ENCODE peak calls at places on chromosomes 4 and X, in six cellular contexts. One of them, this sample, is unnamed.

GRCh38 chr4:13543648-13544555 is at the start of gene NKX3-2:
- DNase-seq in PC-3: peak
- DNase-seq in astrocyte of the spinal cord: no peak
- DNase-seq in endodermal cell: peak
- DNase-seq in HL-60: no peak
- DNase-seq in left lung: no peak
- DNase-seq in this sample: no peak

GRCh38 chr4:108396900-108397299 is 223.5 kb upstream of the RPL34 start:
- DNase-seq in PC-3: no peak
- DNase-seq in astrocyte of the spinal cord: no peak
- DNase-seq in endodermal cell: no peak
- DNase-seq in HL-60: no peak
- DNase-seq in left lung: no peak
- DNase-seq in this sample: no peak

GRCh38 chrX:130173190-130173895 is 1.6 kb downstream of the RAB33A start:
- DNase-seq in PC-3: peak
- DNase-seq in astrocyte of the spinal cord: peak
- DNase-seq in endodermal cell: no peak
- DNase-seq in HL-60: peak
- DNase-seq in left lung: peak
- DNase-seq in this sample: no peak

GRCh38 chr4:25908491-25908901 is 5.5 kb upstream of the SMIM20 start:
- DNase-seq in PC-3: peak
- DNase-seq in astrocyte of the spinal cord: peak
- DNase-seq in endodermal cell: no peak
- DNase-seq in HL-60: no peak
- DNase-seq in left lung: no peak
- DNase-seq in this sample: peak

GRCh38 chrX:149570668-149571067 is 16.6 kb downstream of the MAGEA9B start:
- DNase-seq in PC-3: peak
- DNase-seq in astrocyte of the spinal cord: peak
- DNase-seq in endodermal cell: peak
- DNase-seq in HL-60: no peak
- DNase-seq in left lung: no peak
- DNase-seq in this sample: no peak

GRCh38 chr4:99947190-99947578 is 766 bp upstream of the DNAJB14 start:
- DNase-seq in PC-3: no peak
- DNase-seq in astrocyte of the spinal cord: no peak
- DNase-seq in endodermal cell: no peak
- DNase-seq in HL-60: peak
- DNase-seq in left lung: no peak
- DNase-seq in this sample: no peak

GRCh38 chr4:18020671-18021469 is 685 bp downstream of the LCORL start:
- DNase-seq in PC-3: peak
- DNase-seq in astrocyte of the spinal cord: peak
- DNase-seq in endodermal cell: peak
- DNase-seq in HL-60: peak
- DNase-seq in left lung: peak
- DNase-seq in this sample: peak

GRCh38 chr4:48194986-48195773 is 61.1 kb upstream of the TXK start:
- DNase-seq in PC-3: no peak
- DNase-seq in astrocyte of the spinal cord: peak
- DNase-seq in endodermal cell: no peak
- DNase-seq in HL-60: peak
- DNase-seq in left lung: no peak
- DNase-seq in this sample: no peak

GRCh38 chr4:2745981-2746806 is 9.9 kb downstream of the TNIP2 start:
- DNase-seq in PC-3: peak
- DNase-seq in astrocyte of the spinal cord: peak
- DNase-seq in endodermal cell: no peak
- DNase-seq in HL-60: peak
- DNase-seq in left lung: peak
- DNase-seq in this sample: peak

GRCh38 chrX:87968118-87968517 is 450.5 kb downstream of the KLHL4 start:
- DNase-seq in PC-3: no peak
- DNase-seq in astrocyte of the spinal cord: no peak
- DNase-seq in endodermal cell: no peak
- DNase-seq in HL-60: no peak
- DNase-seq in left lung: no peak
- DNase-seq in this sample: no peak

GRCh38 chr4:18480928-18481327 is 459.4 kb upstream of the LCORL start:
- DNase-seq in PC-3: no peak
- DNase-seq in astrocyte of the spinal cord: no peak
- DNase-seq in endodermal cell: no peak
- DNase-seq in HL-60: no peak
- DNase-seq in left lung: no peak
- DNase-seq in this sample: no peak

GRCh38 chr4:78654809-78655208 is 103.2 kb downstream of the ANXA3 start:
- DNase-seq in PC-3: no peak
- DNase-seq in astrocyte of the spinal cord: no peak
- DNase-seq in endodermal cell: no peak
- DNase-seq in HL-60: no peak
- DNase-seq in left lung: no peak
- DNase-seq in this sample: no peak

GRCh38 chrX:41723821-41724220 is at the start of gene GPR82:
- DNase-seq in PC-3: no peak
- DNase-seq in astrocyte of the spinal cord: no peak
- DNase-seq in endodermal cell: no peak
- DNase-seq in HL-60: no peak
- DNase-seq in left lung: no peak
- DNase-seq in this sample: no peak

GRCh38 chrX:50721771-50722521 is 92.0 kb downstream of the SHROOM4 start:
- DNase-seq in PC-3: no peak
- DNase-seq in astrocyte of the spinal cord: no peak
- DNase-seq in endodermal cell: peak
- DNase-seq in HL-60: no peak
- DNase-seq in left lung: no peak
- DNase-seq in this sample: no peak

GRCh38 chrX:101415180-101416130 is 7.4 kb downstream of the HNRNPH2 start:
- DNase-seq in PC-3: peak
- DNase-seq in astrocyte of the spinal cord: peak
- DNase-seq in endodermal cell: peak
- DNase-seq in HL-60: no peak
- DNase-seq in left lung: no peak
- DNase-seq in this sample: peak

GRCh38 chr4:183342541-183343533 is 20.6 kb upstream of the CLDN24 start:
- DNase-seq in PC-3: no peak
- DNase-seq in astrocyte of the spinal cord: no peak
- DNase-seq in endodermal cell: no peak
- DNase-seq in HL-60: no peak
- DNase-seq in left lung: no peak
- DNase-seq in this sample: no peak

GRCh38 chrX:129793604-129794191 is 13.9 kb downstream of the SASH3 start:
- DNase-seq in PC-3: no peak
- DNase-seq in astrocyte of the spinal cord: no peak
- DNase-seq in endodermal cell: no peak
- DNase-seq in HL-60: no peak
- DNase-seq in left lung: no peak
- DNase-seq in this sample: no peak

GRCh38 chr4:38314663-38315062 is 349.3 kb upstream of the KLF3 start:
- DNase-seq in PC-3: peak
- DNase-seq in astrocyte of the spinal cord: no peak
- DNase-seq in endodermal cell: no peak
- DNase-seq in HL-60: no peak
- DNase-seq in left lung: no peak
- DNase-seq in this sample: no peak

GRCh38 chrX:149830192-149830873 is 48.6 kb downstream of the MAGEA9 start:
- DNase-seq in PC-3: no peak
- DNase-seq in astrocyte of the spinal cord: peak
- DNase-seq in endodermal cell: peak
- DNase-seq in HL-60: no peak
- DNase-seq in left lung: no peak
- DNase-seq in this sample: no peak

GRCh38 chr4:15882675-15883086 is 55.9 kb downstream of the FGFBP1 start:
- DNase-seq in PC-3: peak
- DNase-seq in astrocyte of the spinal cord: peak
- DNase-seq in endodermal cell: peak
- DNase-seq in HL-60: peak
- DNase-seq in left lung: peak
- DNase-seq in this sample: peak

GRCh38 chr4:763191-763810 is 57.7 kb downstream of the PCGF3 start:
- DNase-seq in PC-3: no peak
- DNase-seq in astrocyte of the spinal cord: no peak
- DNase-seq in endodermal cell: no peak
- DNase-seq in HL-60: no peak
- DNase-seq in left lung: no peak
- DNase-seq in this sample: no peak

DNA sequence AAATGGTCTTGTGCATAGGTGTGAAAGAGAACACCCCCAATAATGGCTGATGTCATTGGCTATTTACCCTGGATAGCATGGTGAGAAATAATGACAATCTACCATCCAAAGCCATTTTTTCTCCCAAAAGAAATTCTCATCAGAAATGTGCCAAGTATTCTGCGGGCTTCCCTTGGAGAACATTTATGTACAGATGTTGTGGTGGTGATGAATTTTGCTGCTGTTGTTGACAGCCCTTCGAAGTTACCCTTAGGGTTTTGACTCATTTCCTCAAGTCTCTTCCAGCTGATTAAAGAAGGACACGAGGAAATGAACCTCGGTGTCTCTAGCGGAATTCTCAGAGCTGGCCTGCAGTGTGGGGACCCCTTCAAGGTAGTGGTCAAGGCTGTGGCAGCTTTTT is 3.4 kb downstream of the KIT start:
- DNase-seq in PC-3: peak
- DNase-seq in astrocyte of the spinal cord: peak
- DNase-seq in endodermal cell: no peak
- DNase-seq in HL-60: no peak
- DNase-seq in left lung: no peak
- DNase-seq in this sample: no peak
- H3K4me3 ChIP-seq in PC-3: no peak
- H3K4me3 ChIP-seq in astrocyte of the spinal cord: no peak
- H3K4me3 ChIP-seq in endodermal cell: peak
- H3K4me3 ChIP-seq in HL-60: no peak
- H3K4me3 ChIP-seq in left lung: no peak
- H3K4me3 ChIP-seq in this sample: no peak

GRCh38 chr4:140163029-140163810 is 9.2 kb upstream of the MAML3 start:
- DNase-seq in PC-3: no peak
- DNase-seq in astrocyte of the spinal cord: peak
- DNase-seq in endodermal cell: no peak
- DNase-seq in HL-60: no peak
- DNase-seq in left lung: no peak
- DNase-seq in this sample: no peak
- H3K4me3 ChIP-seq in PC-3: no peak
- H3K4me3 ChIP-seq in astrocyte of the spinal cord: no peak
- H3K4me3 ChIP-seq in endodermal cell: no peak
- H3K4me3 ChIP-seq in HL-60: no peak
- H3K4me3 ChIP-seq in left lung: no peak
- H3K4me3 ChIP-seq in this sample: no peak

GRCh38 chr4:23932186-23932585 is 42.3 kb upstream of the PPARGC1A start:
- DNase-seq in PC-3: no peak
- DNase-seq in astrocyte of the spinal cord: no peak
- DNase-seq in endodermal cell: no peak
- DNase-seq in HL-60: no peak
- DNase-seq in left lung: no peak
- DNase-seq in this sample: no peak

GRCh38 chr4:23932935-23933334 is 43.1 kb upstream of the PPARGC1A start:
- DNase-seq in PC-3: no peak
- DNase-seq in astrocyte of the spinal cord: peak
- DNase-seq in endodermal cell: peak
- DNase-seq in HL-60: no peak
- DNase-seq in left lung: no peak
- DNase-seq in this sample: no peak

GRCh38 chr4:23929248-23929647 is 39.4 kb upstream of the PPARGC1A start:
- DNase-seq in PC-3: no peak
- DNase-seq in astrocyte of the spinal cord: peak
- DNase-seq in endodermal cell: no peak
- DNase-seq in HL-60: no peak
- DNase-seq in left lung: no peak
- DNase-seq in this sample: no peak

GRCh38 chr4:23930750-23931488 is 41.1 kb upstream of the PPARGC1A start:
- DNase-seq in PC-3: no peak
- DNase-seq in astrocyte of the spinal cord: no peak
- DNase-seq in endodermal cell: peak
- DNase-seq in HL-60: no peak
- DNase-seq in left lung: peak
- DNase-seq in this sample: peak

DNA sequence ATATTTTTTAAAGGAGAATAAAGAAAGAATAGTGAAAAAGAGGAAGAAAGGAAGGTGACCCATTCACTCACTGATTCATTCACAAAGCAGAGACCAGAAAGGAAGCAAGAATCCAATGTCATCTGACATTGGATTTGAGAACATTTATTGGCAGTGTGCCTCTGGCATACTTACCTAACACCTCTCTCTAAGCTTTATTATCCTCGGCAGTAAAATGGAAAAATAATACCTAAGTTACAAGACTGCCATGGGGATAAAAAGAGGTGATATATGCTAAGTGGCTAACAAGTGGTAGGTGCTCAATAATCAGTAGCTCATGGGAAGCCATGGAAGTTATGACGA is 41.6 kb upstream of the PPARGC1A start:
- DNase-seq in PC-3: no peak
- DNase-seq in astrocyte of the spinal cord: no peak
- DNase-seq in endodermal cell: no peak
- DNase-seq in HL-60: no peak
- DNase-seq in left lung: no peak
- DNase-seq in this sample: no peak
- H3K4me3 ChIP-seq in PC-3: no peak
- H3K4me3 ChIP-seq in astrocyte of the spinal cord: no peak
- H3K4me3 ChIP-seq in endodermal cell: no peak
- H3K4me3 ChIP-seq in HL-60: no peak
- H3K4me3 ChIP-seq in left lung: no peak
- H3K4me3 ChIP-seq in this sample: no peak

GRCh38 chr4:145481164-145481941 is at the start of gene SMAD1:
- DNase-seq in PC-3: peak
- DNase-seq in astrocyte of the spinal cord: peak
- DNase-seq in endodermal cell: peak
- DNase-seq in HL-60: no peak
- DNase-seq in left lung: peak
- DNase-seq in this sample: peak

GRCh38 chr4:145481942-145482208 is 222 bp downstream of the SMAD1 start:
- DNase-seq in PC-3: no peak
- DNase-seq in astrocyte of the spinal cord: no peak
- DNase-seq in endodermal cell: no peak
- DNase-seq in HL-60: no peak
- DNase-seq in left lung: no peak
- DNase-seq in this sample: no peak

GRCh38 chr4:145482209-145483021 is 762 bp downstream of the SMAD1 start:
- DNase-seq in PC-3: peak
- DNase-seq in astrocyte of the spinal cord: peak
- DNase-seq in endodermal cell: peak
- DNase-seq in HL-60: peak
- DNase-seq in left lung: peak
- DNase-seq in this sample: peak

GRCh38 chr4:145484240-145484846 is 2.7 kb downstream of the SMAD1 start:
- DNase-seq in PC-3: no peak
- DNase-seq in astrocyte of the spinal cord: no peak
- DNase-seq in endodermal cell: no peak
- DNase-seq in HL-60: no peak
- DNase-seq in left lung: no peak
- DNase-seq in this sample: no peak

GRCh38 chr4:145480257-145480656 is 1.4 kb upstream of the SMAD1 start:
- DNase-seq in PC-3: peak
- DNase-seq in astrocyte of the spinal cord: no peak
- DNase-seq in endodermal cell: no peak
- DNase-seq in HL-60: peak
- DNase-seq in left lung: no peak
- DNase-seq in this sample: no peak
- H3K4me3 ChIP-seq in PC-3: no peak
- H3K4me3 ChIP-seq in astrocyte of the spinal cord: no peak
- H3K4me3 ChIP-seq in endodermal cell: no peak
- H3K4me3 ChIP-seq in HL-60: no peak
- H3K4me3 ChIP-seq in left lung: no peak
- H3K4me3 ChIP-seq in this sample: no peak